ENCODE peak calls at places on chromosomes 11 and 22, in six cellular contexts. X is left ventricle myocardium inferior, L is A549, C is hepatocyte, K is Peyer's patch, P is upper lobe of right lung. E is an unnamed sample.

GRCh38 chr11:120170741-120171261 is 32.9 kb upstream of the TRIM29 start:
- DNase-seq in L (no peak), K (no peak), P (peak; percentile 45), X (no peak), C (no peak), E (no peak)

GRCh38 chr11:23404225-23405160 is 544.2 kb upstream of the CCDC179 start:
- DNase-seq in L (no peak), K (no peak), P (peak; percentile 54), X (peak; percentile 10), C (no peak), E (no peak)

GRCh38 chr11:16598906-16599305 is 139.5 kb upstream of the C11orf58 start:
- DNase-seq in P (no peak), X (no peak), L (no peak), C (no peak), K (no peak), E (no peak)

GRCh38 chr22:43273902-43274484 is 69.2 kb downstream of the SCUBE1 start:
- DNase-seq in L (peak; percentile 69), P (no peak), X (no peak), K (peak; percentile 62), C (peak; percentile 74), E (peak; percentile 64)

GRCh38 chr11:30608534-30608933 is 22.4 kb upstream of the MPPED2 start:
- DNase-seq in L (no peak), X (no peak), K (no peak), C (no peak), P (no peak), E (no peak)

GRCh38 chr11:38687008-38687407 is 2089.0 kb upstream of the RAG2 start:
- DNase-seq in L (no peak), C (no peak), P (no peak), X (no peak), K (no peak), E (no peak)

GRCh38 chr11:78201096-78201495 is 12.4 kb downstream of the USP35 start:
- DNase-seq in X (no peak), L (no peak), K (no peak), C (no peak), P (no peak), E (no peak)

GRCh38 chr11:129828301-129828836 is 12.7 kb downstream of the TMEM45B start:
- DNase-seq in K (no peak), X (no peak), C (peak; percentile 67), L (no peak), P (no peak), E (no peak)

GRCh38 chr11:63961608-63962412 is 12.6 kb upstream of the COX8A start:
- DNase-seq in L (no peak), P (no peak), C (peak; percentile 31), X (peak; percentile 26), K (no peak), E (peak; percentile 56)

GRCh38 chr11:57373146-57373545 is 7.8 kb downstream of the PRG3 start:
- DNase-seq in X (no peak), K (no peak), P (no peak), L (no peak), C (no peak), E (no peak)

GRCh38 chr11:68942751-68943271 is 38.0 kb downstream of the MRGPRD start:
- DNase-seq in C (peak; percentile 43), L (no peak), X (no peak), K (no peak), P (no peak), E (no peak)

GRCh38 chr11:62771144-62772021 is at the start of gene TAF6L:
- DNase-seq in C (peak; percentile 99), X (peak; percentile 98), K (peak; percentile 99), L (peak; percentile 98), P (peak; percentile 99), E (peak; percentile 94)

GRCh38 chr11:63939351-63939920 is 634 bp downstream of the NAA40 start:
- DNase-seq in C (peak; percentile 49), K (no peak), X (no peak), L (no peak), P (no peak), E (no peak)

GRCh38 chr22:46894081-46894671 is 131.7 kb downstream of the TBC1D22A start:
- DNase-seq in P (no peak), C (no peak), L (no peak), K (peak; percentile 41), X (no peak), E (no peak)

GRCh38 chr11:17845431-17845881 is 110.9 kb downstream of the KCNC1 start:
- DNase-seq in P (no peak), L (no peak), K (no peak), X (no peak), C (no peak), E (no peak)

GRCh38 chr11:115518983-115519382 is 14.8 kb upstream of the CADM1 start:
- DNase-seq in L (no peak), C (no peak), P (no peak), K (no peak), X (no peak), E (no peak)

GRCh38 chr11:78535027-78535426 is 39.6 kb downstream of the NARS2 start:
- DNase-seq in C (no peak), K (no peak), L (no peak), X (no peak), P (no peak), E (no peak)

GRCh38 chr11:74009675-74010305 is 905 bp upstream of the UCP3 start:
- DNase-seq in K (peak; percentile 14), X (no peak), L (no peak), C (no peak), P (no peak), E (no peak)

GRCh38 chr11:74010306-74010981 is 1.6 kb upstream of the UCP3 start:
- DNase-seq in P (no peak), C (no peak), K (no peak), X (no peak), L (no peak), E (no peak)

GRCh38 chr11:74012072-74012809 is 3.4 kb upstream of the UCP3 start:
- DNase-seq in K (peak; percentile 40), L (no peak), P (no peak), X (no peak), C (no peak), E (no peak)

GRCh38 chr11:74013141-74013540 is 4.3 kb upstream of the UCP3 start:
- DNase-seq in L (no peak), P (no peak), X (no peak), K (no peak), C (no peak), E (no peak)

DNA sequence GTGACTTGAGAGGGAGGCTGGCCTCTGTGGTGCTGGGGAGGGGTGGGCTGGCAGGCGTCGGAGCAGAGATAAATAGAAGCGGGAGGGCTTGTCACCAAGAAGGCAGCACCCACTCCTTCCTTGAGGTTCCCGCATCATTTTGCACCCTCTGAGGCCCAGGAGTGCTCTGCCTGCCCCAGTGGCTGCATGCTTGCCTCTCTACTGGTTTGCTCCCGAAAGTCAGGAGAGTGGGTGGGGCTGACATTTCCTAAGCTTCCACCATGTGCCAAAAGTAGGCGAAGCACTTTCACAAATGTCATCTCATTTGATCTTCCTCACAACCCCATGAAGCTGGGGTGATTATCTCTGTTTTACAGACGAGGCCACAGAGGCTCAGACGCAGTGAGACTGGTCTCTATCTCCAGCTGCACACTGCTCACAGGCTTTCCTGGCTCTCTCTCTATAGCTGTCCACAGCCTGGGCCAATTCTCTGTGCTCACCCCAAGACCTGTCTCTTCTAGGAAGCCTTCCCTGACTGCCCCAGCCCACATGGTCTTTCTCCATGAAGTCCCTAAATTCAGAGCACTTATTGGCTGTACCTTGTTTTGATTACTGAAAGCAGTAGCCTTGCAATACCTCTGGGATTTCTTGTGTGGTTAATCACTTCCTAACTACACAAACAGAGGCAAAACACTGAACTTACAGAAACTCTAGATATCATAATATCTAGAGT is 2.6 kb upstream of the UCP3 start:
- DNase-seq in X (no peak), C (no peak), K (peak; percentile 45), P (no peak), L (no peak), E (no peak)
- H3K4me3 ChIP-seq in X (no peak overlapping the region), C (no peak overlapping the region), K (no peak overlapping the region), P (no peak overlapping the region), L (no peak overlapping the region), E (no peak overlapping the region)

GRCh38 chr11:12286606-12287005 is 90.8 kb upstream of the PARVA start:
- DNase-seq in P (no peak), C (no peak), L (no peak), K (no peak), X (no peak), E (no peak)

GRCh38 chr11:12288934-12289666 is 88.3 kb upstream of the PARVA start:
- DNase-seq in K (no peak), X (no peak), P (no peak), C (no peak), L (no peak), E (peak; percentile 32)

GRCh38 chr11:12288212-12288933 is 89.0 kb upstream of the PARVA start:
- DNase-seq in C (peak; percentile 91), X (peak; percentile 75), P (peak; percentile 83), K (peak; percentile 84), L (peak; percentile 88), E (peak; percentile 87)

GRCh38 chr11:12287009-12287373 is 90.4 kb upstream of the PARVA start:
- DNase-seq in C (peak; percentile 75), P (no peak), L (peak; percentile 87), K (no peak), X (no peak), E (peak; percentile 25)

GRCh38 chr11:12287374-12288211 is 89.8 kb upstream of the PARVA start:
- DNase-seq in X (no peak), C (peak; percentile 71), P (no peak), L (peak; percentile 97), K (no peak), E (peak; percentile 80)
- TF ChIP-seq CTCF in X (no peak), C (peak; percentile 45), P (no peak), L (peak; percentile 67), K (peak; percentile 24), E (peak; percentile 68)

DNA sequence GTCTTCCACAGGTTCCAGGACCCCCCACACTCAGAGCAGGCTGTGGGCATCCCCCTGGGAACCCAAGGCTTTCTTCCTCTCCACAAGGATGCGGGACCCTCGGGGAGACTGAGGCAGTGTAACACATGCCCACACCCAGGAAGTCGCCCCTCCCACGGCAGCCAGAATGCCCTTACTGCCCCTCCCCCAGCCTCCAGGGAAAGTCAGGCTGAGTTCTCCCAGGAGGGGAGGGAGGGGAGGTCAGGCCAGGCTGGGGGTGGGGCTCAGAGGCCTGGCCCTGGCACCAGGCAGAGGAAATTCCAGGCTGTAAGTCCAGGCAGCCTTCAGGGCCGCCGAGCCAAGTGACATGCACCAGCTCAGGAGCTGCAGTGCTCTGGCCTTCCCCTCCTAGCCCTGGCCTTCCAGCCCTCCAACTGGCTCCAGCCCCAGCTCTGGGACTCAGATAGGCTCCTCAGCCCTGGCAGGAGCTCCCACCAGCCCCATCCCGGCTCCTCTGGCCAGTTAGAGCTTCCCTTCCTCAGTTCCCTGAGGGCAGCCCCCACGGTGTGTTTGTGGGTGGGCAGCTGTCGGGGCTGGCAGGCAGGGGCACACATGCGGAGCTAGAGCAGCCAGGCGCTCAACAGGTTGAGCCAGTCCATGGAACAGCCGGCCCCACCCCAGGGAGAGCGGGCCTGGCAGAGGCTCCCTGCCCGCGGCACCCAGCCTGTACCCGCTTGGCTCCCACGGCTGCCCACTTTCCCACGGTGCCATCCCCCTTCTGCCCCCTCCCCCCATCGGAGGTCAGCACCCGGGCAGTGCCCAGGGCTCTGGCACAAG is 3.6 kb downstream of the BCL9L start:
- DNase-seq in L (no peak), C (peak; percentile 91), X (peak; percentile 87), P (peak; percentile 91), K (peak; percentile 84), E (peak; percentile 76)
- H3K4me3 ChIP-seq in L (peak overlapping the region; percentile 62), C (peak overlapping the region; percentile 20), X (peak overlapping the region; percentile 99), P (peak overlapping the region; percentile 95), K (peak overlapping the region; percentile 63), E (peak overlapping the region; percentile 92)

DNA sequence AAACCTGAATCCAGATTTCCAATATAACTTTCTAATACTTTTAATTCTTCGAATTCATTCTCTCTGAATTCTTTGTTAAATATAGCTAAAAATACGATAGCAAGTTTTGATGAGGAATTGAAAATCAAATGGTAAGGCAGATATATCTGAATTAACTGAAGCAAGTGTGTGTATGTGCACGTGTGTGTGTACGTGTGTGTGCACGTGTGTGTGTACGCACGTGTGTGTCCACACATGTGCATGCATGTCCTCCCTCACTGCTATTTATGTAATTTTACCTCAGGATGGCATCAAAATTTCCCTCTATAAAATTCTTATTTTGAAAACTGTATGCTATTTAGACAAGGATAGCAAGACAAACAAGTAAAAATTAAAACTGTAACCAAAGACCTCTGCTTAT is 961.3 kb upstream of the CNTN5 start:
- DNase-seq in C (no peak), P (no peak), L (no peak), K (no peak), X (no peak), E (no peak)
- TF ChIP-seq CTCF in C (no peak), P (no peak), L (no peak), K (no peak), X (no peak), E (no peak)

E was measured in BE2C.